ENCODE peak calls at places on chromosomes 5 and 9, in six cellular contexts. W is WTC11; K is GM13977; F is CD8-positive, alpha-beta T cell; T is cardiac fibroblast; J is HFF-Myc. X is an unnamed sample.

GRCh38 chr9:6545017-6545691 is 100.4 kb downstream of the GLDC start:
- DNase-seq in J (no peak), F (no peak), T (no peak), W (no peak), K (no peak), X (no peak)

GRCh38 chr9:130518198-130518597 is 61.2 kb upstream of the FUBP3 start:
- DNase-seq in J (no peak), T (no peak), W (no peak), K (no peak), F (no peak), X (no peak)

GRCh38 chr5:139863361-139863760 is 67.8 kb downstream of the PSD2 start:
- DNase-seq in T (peak), J (no peak), F (no peak), K (no peak), W (no peak), X (no peak)

GRCh38 chr5:52956915-52957747 is 32.0 kb upstream of the ITGA2 start:
- DNase-seq in W (no peak), K (no peak), T (no peak), J (no peak), F (no peak), X (no peak)

GRCh38 chr9:76247426-76247825 is 146.8 kb downstream of the RFK start:
- DNase-seq in F (no peak), K (no peak), W (no peak), J (no peak), T (no peak), X (no peak)

GRCh38 chr5:83401122-83401620 is 70.4 kb upstream of the VCAN start:
- DNase-seq in K (peak), W (no peak), F (no peak), T (no peak), J (peak), X (no peak)

GRCh38 chr9:6764570-6765334 is 7.0 kb downstream of the KDM4C start:
- DNase-seq in F (no peak), T (no peak), J (no peak), K (no peak), W (no peak), X (no peak)

GRCh38 chr5:139904566-139905400 is 109.2 kb downstream of the PSD2 start:
- DNase-seq in T (no peak), F (no peak), W (peak), K (peak), J (no peak), X (no peak)

GRCh38 chr5:78671609-78672008 is 23.0 kb upstream of the LHFPL2 start:
- DNase-seq in W (no peak), F (no peak), J (no peak), K (no peak), T (peak), X (no peak)

GRCh38 chr5:109076741-109077140 is 329.0 kb downstream of the FER start:
- DNase-seq in F (no peak), T (no peak), K (no peak), J (no peak), W (no peak), X (no peak)
- TF ChIP-seq CTCF in F (no peak), T (no peak), K (no peak), J (no peak), W (no peak), X (no peak)

GRCh38 chr5:150710165-150710564 is 9.3 kb upstream of the RBM22 start:
- DNase-seq in K (no peak), J (no peak), F (no peak), T (peak), W (no peak), X (no peak)
- TF ChIP-seq CTCF in K (no peak), J (no peak), F (peak), T (peak), W (no peak), X (no peak)

GRCh38 chr5:102733534-102733933 is 21.6 kb upstream of the PAM start:
- DNase-seq in T (no peak), J (no peak), W (no peak), K (no peak), F (no peak), X (no peak)

GRCh38 chr5:102737161-102737560 is 17.9 kb upstream of the PAM start:
- DNase-seq in F (no peak), T (no peak), K (no peak), J (no peak), W (no peak), X (no peak)

GRCh38 chr5:102731704-102732103 is 23.4 kb upstream of the PAM start:
- DNase-seq in J (no peak), T (no peak), F (no peak), W (no peak), K (no peak), X (no peak)
- TF ChIP-seq CTCF in J (no peak), T (no peak), F (no peak), W (no peak), K (no peak), X (no peak)

GRCh38 chr5:6202615-6203365 is 175.6 kb downstream of the MED10 start:
- DNase-seq in F (no peak), W (peak), T (no peak), J (no peak), K (peak), X (no peak)
- TF ChIP-seq CTCF in F (no peak), W (no peak), T (no peak), J (no peak), K (peak), X (no peak)

GRCh38 chr5:92749943-92750342 is 831.1 kb downstream of the NR2F1-AS1 start:
- DNase-seq in W (no peak), T (peak), F (no peak), K (no peak), J (no peak), X (no peak)
- TF ChIP-seq CTCF in W (no peak), T (no peak), F (no peak), K (no peak), J (no peak), X (no peak)

DNA sequence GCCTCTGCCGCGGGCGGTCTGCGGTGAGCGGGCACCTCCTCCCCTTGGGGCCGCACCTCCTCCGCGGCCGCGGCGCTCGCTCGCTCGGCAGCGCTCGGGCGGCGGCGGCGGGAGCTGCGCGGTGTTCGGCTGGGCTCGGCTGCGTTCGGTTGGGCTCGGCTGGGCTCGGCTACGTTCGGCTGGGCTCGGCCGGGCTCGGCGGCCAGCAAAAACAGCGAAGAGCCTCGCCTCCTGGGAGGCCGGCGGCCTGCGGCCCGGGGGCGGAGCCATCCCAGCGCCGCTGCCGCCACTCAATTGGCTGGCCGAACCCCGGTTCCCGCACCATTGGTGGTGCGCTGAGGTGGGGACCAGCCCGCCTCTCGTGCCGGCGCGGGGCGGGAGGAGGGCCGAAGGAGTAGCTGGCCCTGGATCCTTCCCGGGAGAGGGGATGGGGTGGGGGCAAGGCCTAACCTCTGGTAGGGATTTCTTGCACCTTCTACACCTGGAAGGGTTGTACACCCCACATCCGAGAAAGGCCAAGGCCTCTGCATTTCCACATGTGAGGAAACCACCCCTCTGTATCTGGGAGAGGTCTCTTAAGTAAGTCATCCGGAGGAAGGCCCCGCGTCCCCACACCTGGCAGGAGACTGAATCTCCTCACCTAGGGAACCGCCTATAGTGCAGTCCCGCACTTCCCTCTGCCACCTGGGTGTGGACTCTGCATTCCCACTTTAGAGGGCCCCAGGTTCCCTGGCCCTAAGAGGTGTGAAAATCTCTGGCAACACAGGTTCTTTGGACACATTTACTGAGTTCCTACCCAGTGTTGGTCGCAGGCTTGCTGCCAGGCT is at the start of gene ENHO:
- DNase-seq in J (peak), W (peak), K (peak), F (peak), T (peak), X (peak)
- TF ChIP-seq CTCF in J (no peak), W (no peak), K (no peak), F (no peak), T (no peak), X (no peak)

DNA sequence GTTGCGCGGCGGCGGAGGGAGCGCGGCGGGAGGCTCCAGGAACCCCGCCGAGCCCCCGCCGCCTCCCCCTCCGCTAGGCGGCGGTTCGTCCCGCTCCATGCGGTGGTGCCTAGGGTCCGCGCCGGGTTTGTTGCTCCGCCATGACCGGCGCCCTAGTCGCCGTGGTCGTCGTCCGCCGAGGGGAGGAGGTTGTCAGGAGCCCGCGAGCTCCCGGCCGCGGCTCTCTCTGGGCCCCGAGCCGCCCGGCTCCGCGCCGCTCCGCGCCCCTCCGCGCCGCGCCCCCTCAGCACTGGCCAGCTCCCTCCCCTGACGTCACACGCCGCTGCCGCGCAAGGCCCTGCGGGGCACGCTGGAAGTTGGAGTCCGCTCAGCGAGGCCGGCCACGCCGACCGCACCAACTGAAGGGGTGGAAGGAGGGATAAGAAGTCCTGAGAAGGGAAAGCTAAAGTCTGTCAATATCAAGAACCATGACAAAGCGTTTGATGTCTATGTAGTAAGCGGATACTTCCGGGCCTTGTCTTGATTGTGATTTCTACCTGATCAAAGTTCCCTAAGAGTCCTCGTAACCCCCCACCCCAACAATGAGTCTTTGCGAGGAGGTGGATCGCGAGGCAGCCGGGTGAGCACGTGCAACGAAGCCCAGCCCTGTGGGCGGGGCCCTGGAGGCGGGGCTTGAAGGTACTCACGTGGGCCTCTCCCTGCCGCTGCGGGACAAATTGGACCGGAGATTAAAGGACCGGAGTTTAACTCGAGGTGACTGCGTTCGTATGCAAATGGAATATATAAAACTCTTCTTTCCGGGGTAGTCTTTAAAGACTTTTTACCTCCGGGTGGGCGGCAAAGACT is at the start of gene NR6A1:
- DNase-seq in W (peak), K (peak), T (peak), J (peak), F (peak), X (peak)
- TF ChIP-seq CTCF in W (no peak), K (peak), T (no peak), J (peak), F (no peak), X (no peak)

X was measured in natural killer cell.